ENCODE peak calls at places on chromosomes 11 and 22, in six cellular contexts. L is astrocyte of the cerebellum, Y is neural progenitor cell, G is A549, Q is uterus, F is PC-3. X is an unnamed sample.

GRCh38 chr11:105878510-105878909 is 143.5 kb downstream of the MSANTD4 start:
- DNase-seq in Y (no peak), G (no peak), Q (no peak), F (no peak), L (no peak), X (no peak)

GRCh38 chr11:100576044-100577021 is 110.8 kb upstream of the ARHGAP42 start:
- DNase-seq in Y (peak; percentile 64), L (peak; percentile 50), G (peak; percentile 52), Q (peak; percentile 30), F (peak; percentile 78), X (peak; percentile 47)

GRCh38 chr22:48885919-48886305 is 941.8 kb downstream of the BRD1 start:
- DNase-seq in F (no peak), Y (no peak), Q (no peak), L (no peak), G (no peak), X (no peak)

GRCh38 chr11:122863704-122864326 is 18.7 kb upstream of the JHY start:
- DNase-seq in F (peak; percentile 80), L (peak; percentile 36), Y (peak; percentile 55), G (peak; percentile 37), Q (peak; percentile 33), X (no peak)

GRCh38 chr22:21108379-21109115 is 62.8 kb downstream of the LRRC74B start:
- DNase-seq in Q (no peak), F (peak; percentile 13), Y (no peak), L (no peak), G (peak; percentile 13), X (peak; percentile 39)

GRCh38 chr22:49439373-49439772 is 388.3 kb downstream of the BRD1 start:
- DNase-seq in Y (no peak), L (no peak), Q (no peak), F (no peak), G (no peak), X (no peak)

GRCh38 chr11:128415539-128415938 is 171.8 kb downstream of the ETS1 start:
- DNase-seq in L (no peak), Y (no peak), F (no peak), Q (no peak), G (no peak), X (no peak)

GRCh38 chr22:34776827-34777226 is 289.1 kb upstream of the ISX start:
- DNase-seq in Q (no peak), L (no peak), Y (no peak), F (no peak), G (no peak), X (no peak)

GRCh38 chr11:97610000-97610399 is 1220.2 kb downstream of the JRKL start:
- DNase-seq in F (peak; percentile 19), Y (no peak), G (peak; percentile 0), Q (no peak), L (no peak), X (peak; percentile 34)

GRCh38 chr11:117490019-117490679 is 162.5 kb downstream of the CEP164 start:
- DNase-seq in Y (no peak), L (no peak), Q (no peak), F (no peak), G (no peak), X (no peak)

GRCh38 chr11:110529043-110529442 is 99.3 kb downstream of the FDX1 start:
- DNase-seq in G (peak; percentile 14), L (no peak), Y (peak; percentile 12), F (peak; percentile 69), Q (no peak), X (no peak)

GRCh38 chr11:69902337-69902736 is 83.1 kb upstream of the FGF3 start:
- DNase-seq in Y (no peak), L (no peak), Q (no peak), F (no peak), G (no peak), X (no peak)

GRCh38 chr11:111387318-111387863 is 8.3 kb upstream of the POU2AF1 start:
- DNase-seq in L (no peak), Q (no peak), G (no peak), Y (no peak), F (no peak), X (peak; percentile 91)

GRCh38 chr22:48547971-48548370 is 1279.7 kb downstream of the BRD1 start:
- DNase-seq in F (no peak), G (no peak), Y (no peak), Q (no peak), L (no peak), X (no peak)

GRCh38 chr11:70144262-70144661 is 58.8 kb upstream of the FADD start:
- DNase-seq in F (no peak), Q (no peak), L (no peak), Y (no peak), G (no peak), X (no peak)

GRCh38 chr11:8747173-8747572 is 64.6 kb downstream of the RPL27A start:
- DNase-seq in Q (no peak), G (no peak), L (no peak), F (no peak), Y (no peak), X (no peak)

GRCh38 chr22:31980628-31981027 is 36.3 kb downstream of the YWHAH start:
- DNase-seq in F (no peak), Y (no peak), Q (no peak), G (no peak), L (no peak), X (no peak)

GRCh38 chr11:72308226-72309073 is 64.5 kb upstream of the PHOX2A start:
- DNase-seq in Q (peak; percentile 85), F (peak; percentile 35), L (peak; percentile 81), Y (no peak), G (no peak), X (no peak)

GRCh38 chr22:30248484-30248883 is 1.9 kb upstream of the LIF start:
- DNase-seq in G (no peak), Q (no peak), L (no peak), F (no peak), Y (no peak), X (no peak)

GRCh38 chr11:17314904-17315426 is 36.6 kb upstream of the NCR3LG1 start:
- DNase-seq in G (no peak), F (no peak), Q (no peak), L (no peak), Y (no peak), X (no peak)

GRCh38 chr11:17314232-17314547 is 37.4 kb upstream of the NCR3LG1 start:
- DNase-seq in Y (no peak), F (peak; percentile 49), L (peak; percentile 26), Q (no peak), G (no peak), X (no peak)

DNA sequence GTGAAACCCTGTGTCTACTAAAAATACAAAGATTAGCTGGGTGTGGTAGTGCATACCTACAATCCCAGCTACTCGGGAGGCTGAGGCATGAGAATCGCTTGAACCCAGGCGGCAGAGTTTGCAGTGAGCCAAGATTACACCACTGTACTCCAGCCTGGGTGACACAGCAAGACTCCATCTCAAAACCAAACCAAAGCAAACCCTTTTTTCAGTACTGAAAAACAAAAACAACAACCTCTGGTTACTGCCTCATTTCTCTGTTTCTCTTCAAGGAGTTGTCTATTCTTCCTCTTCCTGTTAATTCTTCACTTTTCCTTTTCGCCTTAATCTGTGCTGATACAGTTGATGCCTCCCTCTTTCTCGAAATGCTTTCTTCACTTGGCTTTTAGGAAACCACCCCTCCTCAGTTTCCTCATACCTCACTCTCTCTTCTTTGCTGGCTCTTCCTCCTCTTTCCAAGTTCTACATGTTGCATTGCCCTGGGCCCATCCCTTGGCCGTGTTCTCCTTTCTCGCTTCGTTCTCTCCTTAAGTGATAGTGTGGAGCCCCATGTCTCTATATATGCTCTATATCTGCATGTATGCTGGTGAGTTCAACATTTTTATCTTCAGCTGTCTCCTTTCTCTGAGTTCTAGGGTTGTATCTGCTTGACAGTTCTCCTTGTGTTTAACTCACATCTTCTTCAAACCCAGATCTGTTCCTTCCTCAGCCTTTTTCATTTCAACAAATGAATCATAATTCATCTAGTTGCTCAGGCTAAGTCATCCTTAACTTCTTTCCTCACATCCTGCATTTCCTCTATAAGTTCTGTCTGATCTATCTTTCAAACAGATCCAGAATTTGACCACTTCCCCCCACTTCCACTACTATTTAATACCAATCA is 37.1 kb downstream of the NUCB2 start:
- DNase-seq in Q (no peak), F (no peak), G (no peak), L (no peak), Y (no peak), X (no peak)
- H3K4me3 ChIP-seq in Q (no peak overlapping the region), F (no peak overlapping the region), G (no peak overlapping the region), L (no peak overlapping the region), Y (no peak overlapping the region), X (no peak overlapping the region)

GRCh38 chr11:126432525-126432924 is 77.0 kb downstream of the ST3GAL4 start:
- DNase-seq in F (no peak), Y (no peak), Q (no peak), L (no peak), G (no peak), X (no peak)

GRCh38 chr11:126433244-126433846 is 77.9 kb downstream of the ST3GAL4 start:
- DNase-seq in F (no peak), Q (no peak), L (no peak), G (no peak), Y (no peak), X (no peak)

GRCh38 chr11:126436209-126436608 is 80.7 kb downstream of the ST3GAL4 start:
- DNase-seq in Q (no peak), G (no peak), L (no peak), F (no peak), Y (no peak), X (no peak)

GRCh38 chr11:126433989-126434949 is 78.8 kb downstream of the ST3GAL4 start:
- DNase-seq in F (no peak), Y (no peak), Q (no peak), L (no peak), G (no peak), X (no peak)

DNA sequence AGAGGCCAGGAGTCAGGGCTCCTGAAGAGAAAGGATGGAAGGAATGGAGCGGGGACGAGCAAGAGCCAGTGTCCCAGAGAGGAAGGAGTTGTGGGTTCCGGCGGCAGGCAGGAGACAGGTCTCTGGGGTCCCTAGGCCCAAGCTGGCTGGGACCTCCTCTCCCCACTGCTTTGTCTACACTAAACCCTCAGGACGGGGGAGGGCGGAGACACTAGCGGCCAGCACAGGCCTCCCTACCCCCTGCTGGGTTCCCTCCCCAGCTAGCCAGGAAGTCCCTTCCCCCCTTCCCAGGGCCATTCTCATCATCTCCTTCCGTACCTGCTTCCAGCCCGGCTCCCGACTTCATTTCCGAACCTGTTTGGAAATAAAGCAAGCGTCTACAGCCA is 79.5 kb downstream of the ST3GAL4 start:
- DNase-seq in F (no peak), Q (no peak), Y (no peak), G (no peak), L (no peak), X (no peak)
- TF ChIP-seq CTCF in F (no peak), Q (no peak), Y (no peak), G (no peak), L (no peak), X (no peak)

GRCh38 chr22:46578251-46578823 is 40.9 kb upstream of the CELSR1 start:
- DNase-seq in Q (no peak), Y (no peak), G (no peak), L (no peak), F (no peak), X (no peak)

GRCh38 chr22:46578824-46579561 is 41.2 kb upstream of the GRAMD4 start:
- DNase-seq in L (peak; percentile 43), G (no peak), Q (no peak), Y (peak; percentile 37), F (no peak), X (no peak)

GRCh38 chr22:46576556-46577351 is 39.3 kb upstream of the CELSR1 start:
- DNase-seq in G (no peak), F (peak; percentile 43), L (no peak), Y (peak; percentile 85), Q (no peak), X (no peak)

GRCh38 chr22:46575915-46576555 is 38.6 kb upstream of the CELSR1 start:
- DNase-seq in G (peak; percentile 31), L (no peak), F (no peak), Q (no peak), Y (peak; percentile 20), X (no peak)

GRCh38 chr22:46577361-46578249 is 40.2 kb upstream of the CELSR1 start:
- DNase-seq in L (no peak), Q (no peak), Y (peak; percentile 11), F (no peak), G (no peak), X (no peak)
- H3K4me3 ChIP-seq in L (peak overlapping the region; percentile 59), Q (peak overlapping the region; percentile 61), Y (peak overlapping the region; percentile 76), F (peak overlapping the region; percentile 81), G (peak overlapping the region; percentile 90), X (peak overlapping the region; percentile 64)

GRCh38 chr11:1706634-1707400 is 9.8 kb downstream of the KRTAP5-6 start:
- DNase-seq in G (peak; percentile 67), L (no peak), F (peak; percentile 18), Y (peak; percentile 19), Q (no peak), X (no peak)
- TF ChIP-seq CTCF in G (peak; percentile 51), L (no peak), F (peak; percentile 37), Y (peak; percentile 25), Q (no peak), X (no peak)

X was measured in LNCaP clone FGC.